ENCODE peak calls at places on chromosomes 16 and 17, in four cellular contexts. O, U, H and L are unnamed samples.

GRCh38 chr17:66351053-66351452 is 48.6 kb downstream of the PRKCA start:
- DNase-seq in U (no peak), H (no peak), O (no peak), L (no peak)

GRCh38 chr17:31015639-31016038 is 44.8 kb downstream of the RNF135 start:
- DNase-seq in O (no peak), U (no peak), H (no peak), L (no peak)

GRCh38 chr16:74999208-74999682 is 421 bp downstream of the ZNRF1 start:
- DNase-seq in O (no peak), U (no peak), H (peak), L (no peak)

GRCh38 chr17:58969156-58969555 is 137.5 kb downstream of the TRIM37 start:
- DNase-seq in H (no peak), U (no peak), O (no peak), L (no peak)

GRCh38 chr17:41127371-41127770 is 3.4 kb upstream of the KRTAP4-12 start:
- DNase-seq in H (no peak), U (no peak), O (no peak), L (no peak)

GRCh38 chr16:66036162-66036561 is 330.3 kb upstream of the CDH5 start:
- DNase-seq in H (no peak), U (peak), O (no peak), L (no peak)

GRCh38 chr16:84643677-84644076 is 4.6 kb upstream of the KLHL36 start:
- DNase-seq in U (no peak), H (no peak), O (no peak), L (no peak)

GRCh38 chr17:73599599-73599998 is 44.6 kb downstream of the SDK2 start:
- DNase-seq in O (no peak), U (no peak), H (no peak), L (no peak)

GRCh38 chr17:46785696-46786095 is 32.8 kb downstream of the WNT3 start:
- DNase-seq in H (peak), U (no peak), O (no peak), L (peak)

GRCh38 chr17:67636841-67637240 is 80.9 kb upstream of the NOL11 start:
- DNase-seq in U (peak), O (no peak), H (no peak), L (no peak)

GRCh38 chr17:60640503-60640902 is 37.1 kb upstream of the BCAS3 start:
- DNase-seq in U (peak), O (no peak), H (peak), L (no peak)

GRCh38 chr16:87715658-87716057 is 50.1 kb downstream of the KLHDC4 start:
- DNase-seq in H (no peak), U (peak), O (no peak), L (no peak)

GRCh38 chr17:74252272-74252671 is 21.8 kb upstream of the DNAI2 start:
- DNase-seq in O (no peak), U (no peak), H (no peak), L (no peak)

GRCh38 chr17:40422990-40423611 is 5.4 kb upstream of the TOP2A start:
- DNase-seq in H (peak), O (peak), U (no peak), L (peak)

GRCh38 chr17:39002991-39003715 is 36.0 kb upstream of the FBXO47 start:
- DNase-seq in O (no peak), U (no peak), H (no peak), L (no peak)

GRCh38 chr17:77508047-77508715 is 367.4 kb downstream of the SEC14L1 start:
- DNase-seq in O (no peak), H (no peak), U (no peak), L (no peak)

GRCh38 chr17:40075216-40076100 is 12.7 kb downstream of the THRA start:
- DNase-seq in H (peak), U (peak), O (peak), L (peak)

GRCh38 chr16:64317601-64318000 is 804.3 kb downstream of the CDH11 start:
- DNase-seq in U (no peak), O (no peak), H (no peak), L (no peak)

GRCh38 chr17:77423589-77424451 is 283.1 kb downstream of the SEC14L1 start:
- DNase-seq in H (no peak), O (no peak), U (peak), L (no peak)

GRCh38 chr17:76593338-76593737 is 7.7 kb upstream of the ST6GALNAC2 start:
- DNase-seq in O (no peak), U (peak), H (peak), L (no peak)

GRCh38 chr16:64449511-64449910 is 672.4 kb downstream of the CDH11 start:
- DNase-seq in O (no peak), U (no peak), H (no peak), L (no peak)

GRCh38 chr17:68431661-68432071 is 25.6 kb downstream of the WIPI1 start:
- DNase-seq in U (peak), H (peak), O (peak), L (peak)

GRCh38 chr16:48901712-48902374 is 291.9 kb upstream of the N4BP1 start:
- DNase-seq in O (no peak), H (peak), U (no peak), L (peak)

GRCh38 chr16:53518550-53519416 is 15.8 kb upstream of the AKTIP start:
- DNase-seq in H (no peak), O (no peak), U (peak), L (no peak)

GRCh38 chr16:74448990-74449389 is 27.7 kb upstream of the CLEC18B start:
- DNase-seq in O (no peak), U (peak), H (peak), L (no peak)

GRCh38 chr16:50286681-50287080 is 20.3 kb downstream of the ADCY7 start:
- DNase-seq in U (no peak), O (no peak), H (no peak), L (no peak)
- H3K56ac ChIP-seq in U (no peak), O (no peak), H (no peak), L (no peak)

DNA sequence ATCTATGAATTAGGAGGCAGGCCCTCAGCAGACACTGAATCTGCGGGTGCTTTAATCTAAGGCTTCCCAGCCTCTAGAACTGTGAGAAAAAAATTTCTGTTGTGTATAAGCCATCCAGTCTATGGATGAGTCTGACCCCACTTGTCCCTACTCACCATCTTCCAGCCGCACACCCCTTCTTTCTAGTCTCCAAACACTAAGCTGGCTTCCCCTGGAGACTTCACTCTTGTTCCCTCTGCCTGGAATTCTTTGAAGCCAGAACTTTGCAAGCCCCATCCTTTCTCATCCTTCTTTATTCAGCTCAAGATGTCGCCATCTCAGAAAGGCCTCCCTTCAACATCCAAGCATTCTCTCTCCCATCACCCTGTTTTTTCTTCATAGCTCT is 586 bp upstream of the NUP93 start:
- DNase-seq in O (no peak), H (no peak), U (no peak), L (no peak)
- H3K56ac ChIP-seq in O (no peak), H (peak), U (peak), L (no peak)

DNA sequence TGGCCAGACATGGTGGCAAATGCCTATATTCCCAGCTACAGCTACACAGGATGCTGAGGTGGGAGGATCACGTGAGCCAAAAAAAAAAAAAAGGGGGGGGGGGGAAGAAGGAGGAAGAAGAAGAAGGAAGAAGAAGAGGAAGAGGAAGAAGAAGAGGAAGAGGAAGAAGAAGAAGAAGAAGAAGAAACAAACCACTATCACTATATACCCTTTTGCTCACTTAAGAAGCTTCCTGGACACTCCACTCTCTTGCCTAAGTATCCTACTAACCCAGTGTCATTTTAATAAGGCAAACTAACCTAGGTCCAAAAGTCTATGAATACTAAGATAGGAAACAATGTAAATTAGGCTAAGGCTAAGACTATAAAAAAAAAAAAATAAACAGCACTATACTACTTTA is 54.8 kb downstream of the GPATCH8 start:
- DNase-seq in H (no peak), U (no peak), O (no peak), L (no peak)
- H3K56ac ChIP-seq in H (no peak), U (no peak), O (no peak), L (no peak)

DNA sequence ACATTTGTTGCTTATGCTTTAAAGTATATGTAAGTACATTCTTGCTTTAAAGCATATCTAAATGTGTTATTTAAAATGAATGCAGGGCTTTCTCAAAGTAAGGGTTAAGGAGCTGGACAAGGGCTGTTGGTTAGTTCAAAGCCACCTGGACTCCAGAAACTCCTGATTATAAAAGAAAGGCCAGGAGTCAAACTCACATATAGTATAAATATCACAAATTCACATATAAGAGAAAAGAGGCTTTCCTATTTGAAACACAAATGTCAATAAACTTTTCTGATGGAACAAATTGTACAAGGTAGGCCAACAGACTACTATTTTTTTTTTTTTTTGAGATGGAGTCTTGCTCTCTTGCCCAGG is 84.5 kb upstream of the CORO6 start:
- DNase-seq in H (no peak), U (no peak), O (no peak), L (no peak)
- H3K56ac ChIP-seq in H (no peak), U (no peak), O (no peak), L (no peak)

GRCh38 chr17:14461131-14461530 is 160.2 kb downstream of the HS3ST3B1 start:
- DNase-seq in H (no peak), O (no peak), U (no peak), L (no peak)
- H3K56ac ChIP-seq in H (no peak), O (no peak), U (no peak), L (no peak)

GRCh38 chr16:80441935-80442334 is 98.9 kb upstream of the DYNLRB2 start:
- DNase-seq in O (no peak), H (no peak), U (no peak), L (no peak)

GRCh38 chr16:80433617-80434016 is 107.2 kb upstream of the DYNLRB2 start:
- DNase-seq in H (no peak), U (no peak), O (no peak), L (no peak)

GRCh38 chr16:80437707-80438106 is 103.1 kb upstream of the DYNLRB2 start:
- DNase-seq in H (peak), U (no peak), O (peak), L (peak)

GRCh38 chr16:80440691-80441090 is 100.1 kb upstream of the DYNLRB2 start:
- DNase-seq in U (no peak), H (no peak), O (no peak), L (no peak)

DNA sequence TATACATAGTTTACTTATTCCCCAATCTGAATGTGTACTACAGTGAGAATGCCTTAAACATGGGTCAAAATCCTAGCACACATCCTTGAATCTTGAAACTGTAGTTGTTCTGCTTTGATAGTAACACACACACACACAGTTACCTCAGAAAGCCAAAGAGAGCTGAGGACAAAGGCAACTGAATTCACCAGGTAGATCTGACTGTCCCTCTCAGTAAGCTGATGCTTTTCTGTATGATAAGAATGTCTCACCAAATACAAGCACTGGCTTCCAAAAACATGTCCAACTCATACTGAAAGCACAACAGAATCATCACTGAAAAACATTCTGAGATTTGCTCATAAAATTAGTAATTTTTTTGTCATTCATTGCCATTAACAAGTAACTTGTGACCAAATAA is 104.3 kb upstream of the DYNLRB2 start:
- DNase-seq in U (no peak), O (no peak), H (no peak), L (no peak)
- H3K56ac ChIP-seq in U (no peak), O (no peak), H (no peak), L (no peak)